ENCODE peak calls at places on chromosomes 13 and 19, in five cellular contexts. One of them, this sample, is unnamed.

GRCh38 chr19:4369109-4369887 is 25.9 kb downstream of the MPND start:
- DNase-seq in aorta: peak; percentile 77
- DNase-seq in Kasumi-1: no peak
- DNase-seq in ACHN: peak; percentile 75
- DNase-seq in ELR: no peak
- DNase-seq in this sample: no peak

GRCh38 chr19:39426170-39426569 is 9.6 kb downstream of the RPS16 start:
- DNase-seq in ELR: no peak
- DNase-seq in aorta: no peak
- DNase-seq in Kasumi-1: no peak
- DNase-seq in ACHN: no peak
- DNase-seq in this sample: no peak

GRCh38 chr19:40407714-40408600 is 5.2 kb downstream of the PRX start:
- DNase-seq in ACHN: no peak
- DNase-seq in aorta: no peak
- DNase-seq in ELR: no peak
- DNase-seq in Kasumi-1: peak; percentile 32
- DNase-seq in this sample: no peak

GRCh38 chr19:21166436-21166835 is 24.6 kb downstream of the ZNF431 start:
- DNase-seq in ELR: no peak
- DNase-seq in Kasumi-1: no peak
- DNase-seq in ACHN: no peak
- DNase-seq in aorta: no peak
- DNase-seq in this sample: no peak

GRCh38 chr13:21074601-21075302 is 13.4 kb upstream of the LATS2 start:
- DNase-seq in ACHN: no peak
- DNase-seq in ELR: no peak
- DNase-seq in aorta: peak; percentile 60
- DNase-seq in Kasumi-1: peak; percentile 73
- DNase-seq in this sample: no peak

GRCh38 chr13:25231537-25231936 is 55.8 kb downstream of the MTMR6 start:
- DNase-seq in ELR: no peak
- DNase-seq in aorta: no peak
- DNase-seq in Kasumi-1: no peak
- DNase-seq in ACHN: no peak
- DNase-seq in this sample: no peak

GRCh38 chr19:12995596-12996541 is 594 bp downstream of the NFIX start:
- DNase-seq in ACHN: peak; percentile 24
- DNase-seq in aorta: peak; percentile 64
- DNase-seq in ELR: peak; percentile 45
- DNase-seq in Kasumi-1: no peak
- DNase-seq in this sample: no peak

GRCh38 chr13:50425772-50426171 is 410.5 kb downstream of the KCNRG start:
- DNase-seq in ACHN: no peak
- DNase-seq in ELR: no peak
- DNase-seq in aorta: no peak
- DNase-seq in Kasumi-1: peak; percentile 28
- DNase-seq in this sample: no peak

GRCh38 chr13:24274452-24274971 is 34.9 kb upstream of the C1QTNF9 start:
- DNase-seq in ACHN: no peak
- DNase-seq in Kasumi-1: no peak
- DNase-seq in ELR: no peak
- DNase-seq in aorta: no peak
- DNase-seq in this sample: no peak

GRCh38 chr13:43316997-43317396 is 293.6 kb downstream of the DNAJC15 start:
- DNase-seq in Kasumi-1: peak; percentile 96
- DNase-seq in aorta: peak; percentile 45
- DNase-seq in ACHN: no peak
- DNase-seq in ELR: peak; percentile 56
- DNase-seq in this sample: no peak

GRCh38 chr13:24203726-24204295 is 43.3 kb downstream of the SPATA13 start:
- DNase-seq in ACHN: no peak
- DNase-seq in Kasumi-1: peak; percentile 68
- DNase-seq in aorta: no peak
- DNase-seq in ELR: no peak
- DNase-seq in this sample: no peak

GRCh38 chr13:110442946-110443632 is 118.4 kb downstream of the RAB20 start:
- DNase-seq in aorta: no peak
- DNase-seq in ELR: peak; percentile 83
- DNase-seq in Kasumi-1: no peak
- DNase-seq in ACHN: peak; percentile 40
- DNase-seq in this sample: no peak

GRCh38 chr19:54114340-54114826 is 1.1 kb downstream of the TFPT start:
- DNase-seq in aorta: peak; percentile 70
- DNase-seq in ELR: peak; percentile 66
- DNase-seq in Kasumi-1: peak; percentile 88
- DNase-seq in ACHN: peak; percentile 14
- DNase-seq in this sample: no peak

GRCh38 chr19:18155095-18156087 is 2.4 kb downstream of the PIK3R2 start:
- DNase-seq in aorta: no peak
- DNase-seq in ACHN: no peak
- DNase-seq in Kasumi-1: no peak
- DNase-seq in ELR: no peak
- DNase-seq in this sample: no peak

GRCh38 chr19:37932985-37933953 is 26.3 kb downstream of the SIPA1L3 start:
- DNase-seq in ELR: peak; percentile 67
- DNase-seq in Kasumi-1: peak; percentile 21
- DNase-seq in ACHN: peak; percentile 80
- DNase-seq in aorta: peak; percentile 50
- DNase-seq in this sample: no peak

GRCh38 chr19:7458675-7459074 is 30.2 kb downstream of the PEX11G start:
- DNase-seq in aorta: no peak
- DNase-seq in ACHN: no peak
- DNase-seq in ELR: no peak
- DNase-seq in Kasumi-1: no peak
- DNase-seq in this sample: no peak

GRCh38 chr13:109510036-109510435 is 276.3 kb downstream of the IRS2 start:
- DNase-seq in aorta: no peak
- DNase-seq in ELR: no peak
- DNase-seq in Kasumi-1: no peak
- DNase-seq in ACHN: no peak
- DNase-seq in this sample: no peak

GRCh38 chr19:21022996-21023395 is 2.5 kb downstream of the ZNF430 start:
- DNase-seq in ELR: peak; percentile 56
- DNase-seq in ACHN: no peak
- DNase-seq in aorta: no peak
- DNase-seq in Kasumi-1: no peak
- DNase-seq in this sample: peak; percentile 37

GRCh38 chr19:31694761-31695160 is 345.5 kb upstream of the TSHZ3 start:
- DNase-seq in aorta: no peak
- DNase-seq in ELR: no peak
- DNase-seq in ACHN: no peak
- DNase-seq in Kasumi-1: no peak
- DNase-seq in this sample: no peak

GRCh38 chr19:18698321-18699167 is 15.1 kb downstream of the CRTC1 start:
- DNase-seq in ACHN: no peak
- DNase-seq in aorta: no peak
- DNase-seq in ELR: no peak
- DNase-seq in Kasumi-1: no peak
- DNase-seq in this sample: no peak

GRCh38 chr19:29002336-29002735 is 210.6 kb downstream of the UQCRFS1 start:
- DNase-seq in aorta: no peak
- DNase-seq in ACHN: no peak
- DNase-seq in Kasumi-1: no peak
- DNase-seq in ELR: no peak
- DNase-seq in this sample: no peak

GRCh38 chr13:110380359-110381028 is 73.4 kb downstream of the COL4A2 start:
- DNase-seq in ELR: peak; percentile 75
- DNase-seq in ACHN: no peak
- DNase-seq in Kasumi-1: no peak
- DNase-seq in aorta: no peak
- DNase-seq in this sample: no peak

GRCh38 chr19:52170863-52171320 is 529 bp downstream of the ZNF836 start:
- DNase-seq in Kasumi-1: no peak
- DNase-seq in aorta: no peak
- DNase-seq in ELR: no peak
- DNase-seq in ACHN: no peak
- DNase-seq in this sample: no peak

GRCh38 chr19:38699647-38700349 is 44.5 kb downstream of the CAPN12 start:
- DNase-seq in Kasumi-1: no peak
- DNase-seq in ELR: no peak
- DNase-seq in ACHN: no peak
- DNase-seq in aorta: no peak
- DNase-seq in this sample: no peak

GRCh38 chr13:20460744-20461143 is 64.9 kb downstream of the CRYL1 start:
- DNase-seq in Kasumi-1: peak; percentile 0
- DNase-seq in ELR: no peak
- DNase-seq in aorta: no peak
- DNase-seq in ACHN: no peak
- DNase-seq in this sample: no peak

GRCh38 chr13:108194435-108194936 is 20.9 kb downstream of the LIG4 start:
- DNase-seq in ELR: no peak
- DNase-seq in aorta: peak; percentile 28
- DNase-seq in Kasumi-1: no peak
- DNase-seq in ACHN: no peak
- DNase-seq in this sample: no peak

GRCh38 chr19:55473201-55473600 is 3.2 kb upstream of the ZNF628 start:
- DNase-seq in ACHN: no peak
- DNase-seq in aorta: no peak
- DNase-seq in ELR: no peak
- DNase-seq in Kasumi-1: no peak
- DNase-seq in this sample: no peak

GRCh38 chr19:4472174-4472974 is at the start of gene HDGFL2:
- DNase-seq in Kasumi-1: no peak
- DNase-seq in aorta: no peak
- DNase-seq in ELR: no peak
- DNase-seq in ACHN: no peak
- DNase-seq in this sample: no peak

GRCh38 chr13:97141564-97142005 is 80.5 kb upstream of the MBNL2 start:
- DNase-seq in ELR: peak; percentile 92
- DNase-seq in ACHN: peak; percentile 87
- DNase-seq in Kasumi-1: peak; percentile 35
- DNase-seq in aorta: no peak
- DNase-seq in this sample: peak; percentile 38

GRCh38 chr19:1998712-1999708 is 16.5 kb downstream of the BTBD2 start:
- DNase-seq in aorta: no peak
- DNase-seq in ACHN: no peak
- DNase-seq in ELR: no peak
- DNase-seq in Kasumi-1: no peak
- DNase-seq in this sample: no peak

This sample was measured in AG09309.